ENCODE peak calls at places on chromosome 13, in eight cellular contexts. T is RWPE1, A is A673, D is uterus, S is fibroblast of mammary gland, Z is omental fat pad, H is tibial nerve, P is lower leg skin. V is an unnamed sample.

GRCh38 chr13:50699874-50700663 is 143.4 kb downstream of the DLEU7 start:
- DNase-seq in T (no peak), A (no peak), D (no peak), S (no peak), Z (no peak), H (no peak), P (no peak), V (no peak)

GRCh38 chr13:47845981-47846380 is 155.1 kb downstream of the SUCLA2 start:
- DNase-seq in T (no peak), A (no peak), D (no peak), S (no peak), Z (no peak), H (no peak), P (no peak), V (no peak)

GRCh38 chr13:91133941-91134772 is 213.3 kb upstream of the MIR17HG start:
- DNase-seq in T (peak), A (peak), D (no peak), S (peak), Z (no peak), H (no peak), P (no peak), V (no peak)

GRCh38 chr13:44576396-44577235 is 486 bp upstream of the TSC22D1 start:
- DNase-seq in T (peak), A (peak), D (peak), S (no peak), Z (no peak), H (no peak), P (peak), V (no peak)

GRCh38 chr13:73275163-73275562 is 216.4 kb downstream of the KLF5 start:
- DNase-seq in T (no peak), A (peak), D (no peak), S (no peak), Z (no peak), H (no peak), P (no peak), V (no peak)

GRCh38 chr13:57568865-57569264 is 62.7 kb upstream of the PCDH17 start:
- DNase-seq in T (no peak), A (no peak), D (no peak), S (no peak), Z (no peak), H (no peak), P (no peak), V (no peak)

GRCh38 chr13:30711375-30711774 is 24.0 kb upstream of the ALOX5AP start:
- DNase-seq in T (no peak), A (no peak), D (no peak), S (peak), Z (no peak), H (no peak), P (no peak), V (no peak)

GRCh38 chr13:44667950-44668349 is 91.8 kb upstream of the TSC22D1 start:
- DNase-seq in T (no peak), A (no peak), D (no peak), S (peak), Z (no peak), H (no peak), P (no peak), V (peak)

GRCh38 chr13:98142427-98143156 is at the start of gene FARP1:
- DNase-seq in T (peak), A (peak), D (peak), S (peak), Z (no peak), H (peak), P (peak), V (peak)

GRCh38 chr13:29000802-29001201 is 180.7 kb downstream of the MTUS2 start:
- DNase-seq in T (no peak), A (no peak), D (no peak), S (no peak), Z (no peak), H (no peak), P (no peak), V (no peak)

GRCh38 chr13:25462301-25463125 is 90.7 kb downstream of the ATP8A2 start:
- DNase-seq in T (no peak), A (no peak), D (no peak), S (no peak), Z (no peak), H (no peak), P (no peak), V (no peak)

GRCh38 chr13:24228852-24229458 is 68.4 kb downstream of the SPATA13 start:
- DNase-seq in T (peak), A (peak), D (no peak), S (peak), Z (no peak), H (no peak), P (no peak), V (peak)

GRCh38 chr13:91482427-91482826 is 84.0 kb downstream of the GPC5 start:
- DNase-seq in T (no peak), A (peak), D (no peak), S (no peak), Z (no peak), H (no peak), P (no peak), V (no peak)

DNA sequence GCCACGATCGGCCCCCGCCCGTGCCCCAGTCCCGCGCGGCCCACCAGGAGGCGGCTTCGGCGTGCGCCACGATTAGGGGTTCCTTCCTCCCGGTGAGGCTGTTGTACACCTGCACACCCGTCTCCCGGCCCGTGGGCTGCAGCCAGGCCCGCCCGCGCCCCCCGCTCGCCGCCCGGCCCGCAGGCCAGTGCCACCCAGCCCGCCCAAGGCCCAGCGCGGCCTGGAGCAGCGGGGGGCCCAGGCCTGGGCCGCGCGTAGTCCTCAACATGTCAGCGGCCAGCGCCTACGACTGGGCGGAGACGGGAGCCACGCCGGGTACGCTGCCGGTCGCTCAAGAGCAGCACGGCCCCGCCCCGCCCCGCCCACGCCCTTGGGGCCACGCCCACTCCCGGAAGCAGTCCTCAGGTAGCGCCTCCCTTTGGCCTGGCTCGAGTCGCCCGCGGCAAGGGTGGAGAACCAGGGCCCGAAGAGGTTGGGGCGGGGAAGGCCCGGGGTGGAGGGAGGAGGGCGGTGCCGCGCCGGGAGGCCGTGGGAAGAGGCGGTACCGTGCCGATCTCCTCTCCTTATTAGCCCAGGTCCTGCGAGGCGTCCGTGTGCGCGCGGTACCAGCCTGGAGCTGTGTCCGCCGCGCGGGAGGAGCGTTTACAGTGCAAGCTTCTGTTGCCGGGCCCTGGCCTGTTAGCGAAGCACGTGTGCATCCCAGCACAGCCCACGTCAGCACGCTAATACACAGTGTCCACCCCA is at the start of gene CARS2:
- DNase-seq in T (peak), A (peak), D (peak), S (peak), Z (peak), H (peak), P (peak), V (peak)
- TF ChIP-seq CTCF in T (no peak), A (no peak), D (no peak), S (no peak), Z (no peak), H (peak), P (no peak), V (no peak)

GRCh38 chr13:110646442-110647364 is 31.4 kb downstream of the NAXD start:
- DNase-seq in T (no peak), A (no peak), D (no peak), S (no peak), Z (no peak), H (no peak), P (peak), V (no peak)

GRCh38 chr13:110645750-110646149 is 30.4 kb downstream of the NAXD start:
- DNase-seq in T (no peak), A (no peak), D (no peak), S (no peak), Z (no peak), H (no peak), P (peak), V (no peak)

GRCh38 chr13:110643324-110643723 is 28.0 kb downstream of the NAXD start:
- DNase-seq in T (no peak), A (no peak), D (no peak), S (no peak), Z (no peak), H (no peak), P (peak), V (no peak)

GRCh38 chr13:110643768-110644421 is 28.6 kb downstream of the NAXD start:
- DNase-seq in T (no peak), A (no peak), D (no peak), S (no peak), Z (no peak), H (no peak), P (peak), V (no peak)

GRCh38 chr13:110644892-110645521 is 29.7 kb downstream of the NAXD start:
- DNase-seq in T (no peak), A (peak), D (no peak), S (peak), Z (no peak), H (no peak), P (peak), V (peak)
- TF ChIP-seq CTCF in T (no peak), A (no peak), D (peak), S (peak), Z (no peak), H (peak), P (no peak), V (no peak)

GRCh38 chr13:53004605-53005004 is 24.0 kb upstream of the OLFM4 start:
- DNase-seq in T (no peak), A (no peak), D (no peak), S (no peak), Z (no peak), H (no peak), P (no peak), V (no peak)
- TF ChIP-seq CTCF in T (no peak), A (no peak), D (no peak), S (no peak), Z (no peak), H (no peak), P (no peak), V (no peak)

GRCh38 chr13:20473139-20473538 is 52.5 kb downstream of the CRYL1 start:
- DNase-seq in T (no peak), A (no peak), D (no peak), S (no peak), Z (no peak), H (no peak), P (no peak), V (no peak)
- TF ChIP-seq CTCF in T (no peak), A (no peak), D (no peak), S (no peak), Z (no peak), H (no peak), P (no peak), V (no peak)

DNA sequence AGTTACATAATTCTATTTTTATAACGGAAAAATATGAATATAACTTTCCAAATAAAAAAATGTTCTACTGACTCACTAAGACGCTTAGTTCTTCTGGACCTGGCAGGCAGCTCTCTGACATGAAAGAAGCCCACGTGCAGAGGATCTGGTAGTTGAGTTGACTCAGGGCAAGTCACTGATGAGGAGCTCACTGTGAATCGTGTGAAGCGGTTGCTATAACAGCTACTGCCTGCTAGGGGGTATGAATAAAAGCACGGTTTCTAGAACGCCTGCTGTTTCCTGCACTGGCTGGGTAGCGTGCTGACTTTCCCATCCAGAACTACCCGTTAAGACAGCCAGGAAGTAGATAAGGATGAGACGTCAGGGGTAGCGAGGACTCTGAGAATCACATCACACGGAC is 54.7 kb upstream of the WASF3 start:
- DNase-seq in T (no peak), A (peak), D (no peak), S (peak), Z (no peak), H (no peak), P (no peak), V (no peak)
- TF ChIP-seq CTCF in T (no peak), A (no peak), D (no peak), S (peak), Z (no peak), H (no peak), P (no peak), V (no peak)

GRCh38 chr13:32443111-32443510 is 15.2 kb upstream of the N4BP2L1 start:
- DNase-seq in T (no peak), A (no peak), D (no peak), S (peak), Z (no peak), H (no peak), P (no peak), V (no peak)
- TF ChIP-seq CTCF in T (no peak), A (peak), D (peak), S (peak), Z (no peak), H (peak), P (no peak), V (peak)

GRCh38 chr13:92941167-92941566 is 285.4 kb upstream of the GPC6 start:
- DNase-seq in T (no peak), A (no peak), D (no peak), S (no peak), Z (no peak), H (no peak), P (no peak), V (no peak)
- TF ChIP-seq CTCF in T (no peak), A (no peak), D (no peak), S (no peak), Z (no peak), H (no peak), P (no peak), V (no peak)